ENCODE peak calls at places on chromosomes 13 and 19, in eight cellular contexts. Z is lung microvascular endothelial cell, J is H9, I is HTR-8/SVneo, L is GOT3, M is HS-5, B is NCI-H524 treated with DMSO at 0.1 percent for 48 hours, E is body of pancreas. Q is an unnamed sample.

GRCh38 chr13:35136585-35136984 is 194.5 kb downstream of the NBEA start:
- DNase-seq in M (no peak), I (no peak), J (no peak), E (no peak), L (no peak), B (no peak), Z (no peak), Q (no peak)

GRCh38 chr13:97914537-97914936 is 38.9 kb upstream of the IPO5 start:
- DNase-seq in M (no peak), Z (no peak), J (no peak), B (no peak), L (no peak), E (no peak), I (no peak), Q (no peak)

GRCh38 chr19:7866399-7867091 is 7.6 kb downstream of the PRR36 start:
- DNase-seq in J (no peak), M (no peak), Z (no peak), B (no peak), L (no peak), E (no peak), I (no peak), Q (no peak)

GRCh38 chr19:814108-815078 is 7.4 kb downstream of the PLPPR3 start:
- DNase-seq in B (no peak), I (no peak), L (no peak), J (no peak), Z (no peak), M (no peak), E (no peak), Q (no peak)

GRCh38 chr19:36772341-36773222 is at the start of gene ZNF850:
- DNase-seq in L (peak; percentile 70), J (peak; percentile 94), B (peak; percentile 65), M (no peak), Z (peak; percentile 96), E (peak; percentile 95), I (peak; percentile 91), Q (peak; percentile 50)

GRCh38 chr13:40189885-40190655 is 476.4 kb downstream of the FOXO1 start:
- DNase-seq in J (no peak), I (no peak), Z (no peak), L (no peak), E (no peak), B (no peak), M (no peak), Q (no peak)

GRCh38 chr19:40147693-40148347 is 43.4 kb upstream of the MAP3K10 start:
- DNase-seq in L (no peak), J (no peak), I (peak; percentile 59), Z (peak; percentile 68), B (no peak), E (no peak), M (peak; percentile 50), Q (peak; percentile 17)

GRCh38 chr13:33348366-33348765 is 62.8 kb upstream of the STARD13 start:
- DNase-seq in B (no peak), J (no peak), L (no peak), Z (no peak), I (peak; percentile 11), M (no peak), E (no peak), Q (peak; percentile 71)